ENCODE peak calls at places on chromosomes 12 and 14, in four cellular contexts. K, H, P and S are unnamed samples.

GRCh38 chr14:54881235-54881760 is 21.3 kb downstream of the GCH1 start:
- DNase-seq in K (peak), H (peak), P (no peak), S (no peak)

GRCh38 chr14:60965402-60965801 is 15.5 kb downstream of the TRMT5 start:
- DNase-seq in K (peak), H (peak), P (no peak), S (no peak)

GRCh38 chr12:116376354-116377193 is 99.1 kb upstream of the MED13L start:
- DNase-seq in K (peak), H (peak), P (no peak), S (no peak)

GRCh38 chr12:109258607-109259544 is 50.2 kb downstream of the FOXN4 start:
- DNase-seq in K (no peak), H (no peak), P (no peak), S (no peak)

GRCh38 chr14:74705607-74706006 is 7.3 kb downstream of the AREL1 start:
- DNase-seq in K (no peak), H (no peak), P (no peak), S (no peak)

GRCh38 chr14:103021817-103022668 is 35.3 kb downstream of the CDC42BPB start:
- DNase-seq in K (no peak), H (peak), P (no peak), S (no peak)

GRCh38 chr12:108634225-108634795 is 616 bp upstream of the SELPLG start:
- DNase-seq in K (peak), H (no peak), P (no peak), S (no peak)

GRCh38 chr12:102406033-102406584 is 74.3 kb downstream of the IGF1 start:
- DNase-seq in K (no peak), H (peak), P (no peak), S (no peak)

GRCh38 chr12:42638011-42638410 is 48.5 kb upstream of the PRICKLE1 start:
- DNase-seq in K (no peak), H (no peak), P (no peak), S (no peak)

GRCh38 chr12:51687142-51687935 is 96.3 kb downstream of the SCN8A start:
- DNase-seq in K (no peak), H (peak), P (no peak), S (no peak)

GRCh38 chr12:62930546-62931425 is 4.2 kb downstream of the PPM1H start:
- DNase-seq in K (no peak), H (peak), P (no peak), S (no peak)

GRCh38 chr12:112777387-112778025 is 14.0 kb upstream of the RPH3A start:
- DNase-seq in K (no peak), H (no peak), P (no peak), S (no peak)

GRCh38 chr12:59780605-59781135 is 184.8 kb downstream of the SLC16A7 start:
- DNase-seq in K (no peak), H (peak), P (no peak), S (no peak)

GRCh38 chr14:73403181-73403752 is 55.1 kb downstream of the NUMB start:
- DNase-seq in K (no peak), H (no peak), P (no peak), S (no peak)

GRCh38 chr12:24728366-24728765 is 220.5 kb downstream of the BCAT1 start:
- DNase-seq in K (no peak), H (peak), P (no peak), S (no peak)

GRCh38 chr12:10638728-10639127 is 25.3 kb upstream of the MAGOHB start:
- DNase-seq in K (no peak), H (no peak), P (no peak), S (no peak)